ENCODE peak calls at places on chromosomes 11 and 22, in four cellular contexts. One of them, this sample, is unnamed.

GRCh38 chr11:45280449-45280848 is 5.7 kb downstream of the SYT13 start:
- DNase-seq in sigmoid colon: no peak
- DNase-seq in A549: no peak
- DNase-seq in spleen: no peak
- DNase-seq in this sample: no peak

GRCh38 chr11:13776134-13776815 is 107.8 kb downstream of the FAR1 start:
- DNase-seq in sigmoid colon: no peak
- DNase-seq in A549: no peak
- DNase-seq in spleen: no peak
- DNase-seq in this sample: no peak

GRCh38 chr22:23834830-23835772 is 3.7 kb downstream of the DERL3 start:
- DNase-seq in sigmoid colon: peak; percentile 65
- DNase-seq in A549: no peak
- DNase-seq in spleen: peak; percentile 68
- DNase-seq in this sample: peak; percentile 59

GRCh38 chr11:123491241-123491640 is 61.2 kb downstream of the GRAMD1B start:
- DNase-seq in sigmoid colon: no peak
- DNase-seq in A549: no peak
- DNase-seq in spleen: no peak
- DNase-seq in this sample: no peak

GRCh38 chr11:15119352-15119751 is 4.6 kb downstream of the INSC start:
- DNase-seq in A549: no peak
- DNase-seq in spleen: no peak
- DNase-seq in sigmoid colon: no peak
- DNase-seq in this sample: no peak

GRCh38 chr22:23218867-23219251 is 38.5 kb downstream of the BCR start:
- DNase-seq in spleen: peak; percentile 93
- DNase-seq in sigmoid colon: no peak
- DNase-seq in A549: no peak
- DNase-seq in this sample: no peak

GRCh38 chr11:77259681-77260080 is 41.8 kb downstream of the GDPD4 start:
- DNase-seq in A549: no peak
- DNase-seq in sigmoid colon: no peak
- DNase-seq in spleen: no peak
- DNase-seq in this sample: no peak

GRCh38 chr11:114678125-114679036 is at the start of gene NXPE2:
- DNase-seq in spleen: no peak
- DNase-seq in sigmoid colon: no peak
- DNase-seq in A549: no peak
- DNase-seq in this sample: no peak

GRCh38 chr22:50060441-50061140 is 2.5 kb upstream of the TTLL8 start:
- DNase-seq in spleen: no peak
- DNase-seq in A549: no peak
- DNase-seq in sigmoid colon: no peak
- DNase-seq in this sample: no peak

GRCh38 chr11:116703421-116703820 is 69.4 kb downstream of the BUD13 start:
- DNase-seq in sigmoid colon: peak; percentile 61
- DNase-seq in spleen: peak; percentile 69
- DNase-seq in A549: no peak
- DNase-seq in this sample: no peak

GRCh38 chr11:46363031-46363407 is 15.8 kb downstream of the DGKZ start:
- DNase-seq in spleen: peak; percentile 90
- DNase-seq in A549: no peak
- DNase-seq in sigmoid colon: no peak
- DNase-seq in this sample: peak; percentile 56

DNA sequence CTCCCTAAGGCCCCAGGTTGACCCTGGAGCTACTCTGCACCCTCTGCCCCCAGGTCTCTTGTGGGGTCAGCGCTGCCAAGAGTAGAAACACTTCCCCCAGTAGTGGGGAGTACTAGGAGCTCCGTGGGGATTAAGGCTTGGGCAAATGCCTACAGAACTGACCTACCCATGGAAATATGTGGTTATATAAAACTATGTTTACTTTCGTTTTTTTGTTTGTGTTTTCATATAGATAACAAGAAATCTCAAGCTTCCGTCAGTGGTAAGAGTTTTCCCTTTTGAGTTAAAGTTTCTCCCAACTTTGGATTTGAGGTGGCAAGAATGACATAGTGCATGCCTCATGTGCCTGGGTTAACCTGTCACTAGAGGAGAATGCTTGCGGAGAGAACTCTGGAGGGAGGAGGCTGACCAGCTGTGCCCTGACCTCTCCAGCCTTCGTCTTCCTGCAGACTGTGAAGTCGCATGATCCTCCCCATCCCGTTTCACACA is 45.5 kb downstream of the MED15 start:
- DNase-seq in spleen: peak; percentile 74
- DNase-seq in A549: no peak
- DNase-seq in sigmoid colon: peak; percentile 67
- DNase-seq in this sample: no peak
- H3K27ac ChIP-seq in spleen: peak overlapping the region; percentile 84
- H3K27ac ChIP-seq in A549: peak overlapping the region; percentile 26
- H3K27ac ChIP-seq in sigmoid colon: peak overlapping the region; percentile 87
- H3K27ac ChIP-seq in this sample: peak overlapping the region; percentile 72

GRCh38 chr11:68036717-68037239 is 2.0 kb upstream of the TCIRG1 start:
- DNase-seq in spleen: peak; percentile 96
- DNase-seq in sigmoid colon: peak; percentile 89
- DNase-seq in A549: no peak
- DNase-seq in this sample: peak; percentile 87
- TF ChIP-seq POLR2A in spleen: peak; percentile 20
- TF ChIP-seq POLR2A in sigmoid colon: no peak
- TF ChIP-seq POLR2A in A549: peak; percentile 8
- TF ChIP-seq POLR2A in this sample: no peak

DNA sequence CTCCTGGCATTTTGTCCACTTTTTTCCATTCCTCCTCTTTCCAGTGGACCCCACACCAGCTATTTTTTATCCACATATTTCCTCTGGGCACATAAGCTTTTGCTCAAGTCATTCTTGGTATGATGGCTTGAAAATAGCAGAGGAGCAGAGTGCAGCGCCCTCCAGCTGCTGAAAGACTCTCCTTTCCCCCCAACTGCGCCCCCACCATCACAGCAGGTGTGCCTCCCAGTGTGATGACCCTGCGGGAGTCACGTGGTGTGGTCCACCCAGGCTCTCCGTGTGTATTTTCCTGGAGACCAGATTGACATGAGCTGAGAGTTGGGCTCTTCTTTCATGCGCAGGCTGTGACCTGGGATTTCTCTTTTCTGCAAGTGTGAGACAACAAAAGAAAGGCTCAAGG is 1241.6 kb downstream of the TBC1D22A start:
- DNase-seq in A549: no peak
- DNase-seq in sigmoid colon: no peak
- DNase-seq in spleen: no peak
- DNase-seq in this sample: no peak
- TF ChIP-seq CTCF in A549: no peak
- TF ChIP-seq CTCF in sigmoid colon: no peak
- TF ChIP-seq CTCF in spleen: no peak
- TF ChIP-seq CTCF in this sample: no peak

DNA sequence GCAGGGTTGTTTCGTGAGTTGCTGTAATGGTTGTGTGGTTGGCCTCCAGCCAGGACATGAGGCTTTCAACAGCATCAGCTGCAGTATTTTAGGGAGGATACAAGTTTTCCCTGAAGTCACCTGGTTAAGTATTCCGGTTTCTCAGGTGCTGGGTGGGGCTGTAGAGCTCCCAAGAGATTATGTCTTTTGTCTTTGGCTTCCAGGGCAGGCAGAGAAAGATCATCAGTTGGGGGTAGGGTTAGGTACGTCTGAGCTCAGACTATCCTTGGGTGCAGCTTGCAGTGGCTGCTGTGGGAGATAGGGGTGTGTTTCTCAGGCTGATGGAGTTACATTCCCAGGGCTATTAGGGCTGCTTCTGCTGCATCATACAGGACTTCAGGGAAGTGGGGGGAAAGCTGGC is 47.5 kb upstream of the MRGPRX1 start:
- DNase-seq in A549: no peak
- DNase-seq in spleen: no peak
- DNase-seq in sigmoid colon: no peak
- DNase-seq in this sample: no peak
- H3K27ac ChIP-seq in A549: no peak overlapping the region
- H3K27ac ChIP-seq in spleen: no peak overlapping the region
- H3K27ac ChIP-seq in sigmoid colon: no peak overlapping the region
- H3K27ac ChIP-seq in this sample: no peak overlapping the region

DNA sequence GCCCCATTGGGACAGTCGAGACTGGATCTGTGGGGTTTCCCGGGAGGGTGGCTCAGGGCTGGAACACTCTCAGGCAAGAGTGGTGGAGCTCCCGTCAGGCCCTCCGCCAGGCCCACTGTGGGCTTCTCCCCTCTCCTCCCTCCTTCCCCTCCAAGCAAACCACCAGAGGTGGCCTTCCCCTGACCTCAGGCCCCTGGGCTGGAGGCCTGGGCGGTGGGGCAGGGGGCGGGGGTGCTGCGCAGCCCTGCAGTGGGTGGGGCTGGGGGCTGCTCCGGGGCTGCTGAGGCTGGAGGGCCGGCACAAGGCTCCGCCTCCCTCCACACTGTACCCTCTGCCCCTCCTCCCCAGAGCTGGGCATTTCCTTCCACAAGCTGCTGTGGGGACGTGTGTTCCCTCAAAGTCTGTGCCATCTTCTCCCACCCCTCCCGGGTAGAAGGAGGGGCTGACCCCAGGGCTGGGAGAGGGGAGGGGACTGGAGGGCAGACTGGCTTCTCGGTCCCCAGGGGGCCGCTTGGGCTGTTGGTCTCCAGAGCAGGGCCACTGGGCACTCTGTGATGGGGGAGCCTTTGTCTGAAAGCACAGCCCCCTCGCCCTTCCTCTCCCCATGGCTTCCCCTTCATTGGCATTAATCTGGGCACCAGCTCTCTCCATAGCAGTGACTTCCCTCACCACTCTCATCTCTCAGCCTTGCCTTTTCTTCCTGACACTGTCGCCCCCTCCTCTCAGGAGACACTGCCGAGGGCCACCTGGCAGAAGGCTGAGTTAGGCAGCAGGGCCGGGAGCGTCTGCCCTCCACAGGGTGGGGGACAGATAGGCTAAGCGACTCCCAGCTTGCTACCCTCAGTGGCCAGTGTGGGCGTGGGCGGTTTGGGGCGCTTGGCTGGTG is 7.1 kb downstream of the RCOR2 start:
- DNase-seq in A549: no peak
- DNase-seq in sigmoid colon: no peak
- DNase-seq in spleen: no peak
- DNase-seq in this sample: no peak
- TF ChIP-seq POLR2A in A549: no peak
- TF ChIP-seq POLR2A in sigmoid colon: no peak
- TF ChIP-seq POLR2A in spleen: no peak
- TF ChIP-seq POLR2A in this sample: no peak

GRCh38 chr11:130431337-130431773 is 2.9 kb upstream of the ADAMTS8 start:
- DNase-seq in A549: peak; percentile 55
- DNase-seq in spleen: peak; percentile 83
- DNase-seq in sigmoid colon: peak; percentile 84
- DNase-seq in this sample: peak; percentile 72
- TF ChIP-seq CTCF in A549: peak; percentile 50
- TF ChIP-seq CTCF in spleen: peak; percentile 45
- TF ChIP-seq CTCF in sigmoid colon: peak; percentile 79
- TF ChIP-seq CTCF in this sample: peak; percentile 75